ENCODE peak calls at places on chromosomes 4 and X, in eight cellular contexts. One of them, this sample, is unnamed.

GRCh38 chr4:14155803-14156202 is 528.3 kb upstream of the BOD1L1 start:
- DNase-seq in adrenal gland: no peak
- DNase-seq in transverse colon: no peak
- DNase-seq in GM23248: no peak
- DNase-seq in CD8-positive, alpha-beta T cell: no peak
- DNase-seq in neuronal stem cell: no peak
- DNase-seq in small intestine: no peak
- DNase-seq in caudate nucleus: peak; percentile 94
- DNase-seq in this sample: no peak

GRCh38 chr4:85153221-85153620 is 186.7 kb upstream of the WDFY3 start:
- DNase-seq in adrenal gland: no peak
- DNase-seq in transverse colon: no peak
- DNase-seq in GM23248: peak; percentile 4
- DNase-seq in CD8-positive, alpha-beta T cell: no peak
- DNase-seq in neuronal stem cell: no peak
- DNase-seq in small intestine: no peak
- DNase-seq in caudate nucleus: no peak
- DNase-seq in this sample: no peak

GRCh38 chr4:105714932-105715331 is 6.3 kb downstream of the GSTCD start:
- DNase-seq in adrenal gland: no peak
- DNase-seq in transverse colon: no peak
- DNase-seq in GM23248: no peak
- DNase-seq in CD8-positive, alpha-beta T cell: no peak
- DNase-seq in neuronal stem cell: no peak
- DNase-seq in small intestine: no peak
- DNase-seq in caudate nucleus: no peak
- DNase-seq in this sample: no peak

GRCh38 chrX:34562006-34562405 is 95.1 kb downstream of the TMEM47 start:
- DNase-seq in adrenal gland: no peak
- DNase-seq in transverse colon: no peak
- DNase-seq in GM23248: peak; percentile 2
- DNase-seq in CD8-positive, alpha-beta T cell: no peak
- DNase-seq in neuronal stem cell: no peak
- DNase-seq in small intestine: no peak
- DNase-seq in caudate nucleus: no peak
- DNase-seq in this sample: no peak

GRCh38 chr4:74473155-74473811 is 28.3 kb downstream of the AREG start:
- DNase-seq in adrenal gland: no peak
- DNase-seq in transverse colon: no peak
- DNase-seq in GM23248: peak; percentile 85
- DNase-seq in CD8-positive, alpha-beta T cell: no peak
- DNase-seq in neuronal stem cell: no peak
- DNase-seq in small intestine: no peak
- DNase-seq in caudate nucleus: no peak
- DNase-seq in this sample: no peak

GRCh38 chr4:122762520-122762919 is 30.0 kb downstream of the BBS12 start:
- DNase-seq in adrenal gland: no peak
- DNase-seq in transverse colon: no peak
- DNase-seq in GM23248: no peak
- DNase-seq in CD8-positive, alpha-beta T cell: peak; percentile 14
- DNase-seq in neuronal stem cell: no peak
- DNase-seq in small intestine: no peak
- DNase-seq in caudate nucleus: no peak
- DNase-seq in this sample: no peak

GRCh38 chr4:75180790-75181776 is 248.2 kb downstream of the PARM1 start:
- DNase-seq in adrenal gland: no peak
- DNase-seq in transverse colon: peak; percentile 62
- DNase-seq in GM23248: peak; percentile 48
- DNase-seq in CD8-positive, alpha-beta T cell: no peak
- DNase-seq in neuronal stem cell: no peak
- DNase-seq in small intestine: peak; percentile 64
- DNase-seq in caudate nucleus: no peak
- DNase-seq in this sample: peak; percentile 47

GRCh38 chrX:10769696-10770619 is 149.6 kb upstream of the MID1 start:
- DNase-seq in adrenal gland: no peak
- DNase-seq in transverse colon: no peak
- DNase-seq in GM23248: peak; percentile 57
- DNase-seq in CD8-positive, alpha-beta T cell: no peak
- DNase-seq in neuronal stem cell: peak; percentile 33
- DNase-seq in small intestine: peak; percentile 13
- DNase-seq in caudate nucleus: no peak
- DNase-seq in this sample: no peak

GRCh38 chrX:111490683-111491082 is 20.8 kb upstream of the SERTM2 start:
- DNase-seq in adrenal gland: no peak
- DNase-seq in transverse colon: no peak
- DNase-seq in GM23248: no peak
- DNase-seq in CD8-positive, alpha-beta T cell: no peak
- DNase-seq in neuronal stem cell: no peak
- DNase-seq in small intestine: no peak
- DNase-seq in caudate nucleus: no peak
- DNase-seq in this sample: no peak

GRCh38 chrX:7603387-7603786 is 239.6 kb upstream of the VCX start:
- DNase-seq in adrenal gland: no peak
- DNase-seq in transverse colon: no peak
- DNase-seq in GM23248: no peak
- DNase-seq in CD8-positive, alpha-beta T cell: no peak
- DNase-seq in neuronal stem cell: no peak
- DNase-seq in small intestine: no peak
- DNase-seq in caudate nucleus: no peak
- DNase-seq in this sample: no peak

GRCh38 chr4:23717528-23718248 is 172.2 kb downstream of the PPARGC1A start:
- DNase-seq in adrenal gland: no peak
- DNase-seq in transverse colon: peak; percentile 10
- DNase-seq in GM23248: peak; percentile 52
- DNase-seq in CD8-positive, alpha-beta T cell: no peak
- DNase-seq in neuronal stem cell: no peak
- DNase-seq in small intestine: no peak
- DNase-seq in caudate nucleus: no peak
- DNase-seq in this sample: no peak

GRCh38 chrX:105471597-105471996 is 251.1 kb upstream of the TEX13A start:
- DNase-seq in adrenal gland: no peak
- DNase-seq in transverse colon: no peak
- DNase-seq in GM23248: no peak
- DNase-seq in CD8-positive, alpha-beta T cell: no peak
- DNase-seq in neuronal stem cell: no peak
- DNase-seq in small intestine: no peak
- DNase-seq in caudate nucleus: no peak
- DNase-seq in this sample: no peak

GRCh38 chr4:57110635-57111546 is 706 bp upstream of the IGFBP7 start:
- DNase-seq in adrenal gland: no peak
- DNase-seq in transverse colon: peak; percentile 30
- DNase-seq in GM23248: peak; percentile 74
- DNase-seq in CD8-positive, alpha-beta T cell: peak; percentile 21
- DNase-seq in neuronal stem cell: peak; percentile 62
- DNase-seq in small intestine: peak; percentile 36
- DNase-seq in caudate nucleus: no peak
- DNase-seq in this sample: no peak

GRCh38 chrX:70016513-70016912 is 33.2 kb downstream of the AWAT2 start:
- DNase-seq in adrenal gland: no peak
- DNase-seq in transverse colon: no peak
- DNase-seq in GM23248: no peak
- DNase-seq in CD8-positive, alpha-beta T cell: no peak
- DNase-seq in neuronal stem cell: no peak
- DNase-seq in small intestine: no peak
- DNase-seq in caudate nucleus: no peak
- DNase-seq in this sample: no peak

GRCh38 chrX:13123857-13124345 is 79.5 kb upstream of the FAM9C start:
- DNase-seq in adrenal gland: no peak
- DNase-seq in transverse colon: no peak
- DNase-seq in GM23248: peak; percentile 43
- DNase-seq in CD8-positive, alpha-beta T cell: no peak
- DNase-seq in neuronal stem cell: no peak
- DNase-seq in small intestine: peak; percentile 22
- DNase-seq in caudate nucleus: no peak
- DNase-seq in this sample: no peak

GRCh38 chr4:4859010-4859798 is at the start of gene MSX1:
- DNase-seq in adrenal gland: peak; percentile 90
- DNase-seq in transverse colon: peak; percentile 76
- DNase-seq in GM23248: peak; percentile 96
- DNase-seq in CD8-positive, alpha-beta T cell: peak; percentile 25
- DNase-seq in neuronal stem cell: peak; percentile 89
- DNase-seq in small intestine: peak; percentile 65
- DNase-seq in caudate nucleus: peak; percentile 2
- DNase-seq in this sample: peak; percentile 95

GRCh38 chr4:153418114-153418513 is 48.0 kb upstream of the TMEM131L start:
- DNase-seq in adrenal gland: no peak
- DNase-seq in transverse colon: no peak
- DNase-seq in GM23248: no peak
- DNase-seq in CD8-positive, alpha-beta T cell: no peak
- DNase-seq in neuronal stem cell: no peak
- DNase-seq in small intestine: no peak
- DNase-seq in caudate nucleus: no peak
- DNase-seq in this sample: no peak

GRCh38 chr4:113232194-113232593 is 182.7 kb downstream of the ANK2 start:
- DNase-seq in adrenal gland: no peak
- DNase-seq in transverse colon: no peak
- DNase-seq in GM23248: peak; percentile 39
- DNase-seq in CD8-positive, alpha-beta T cell: no peak
- DNase-seq in neuronal stem cell: no peak
- DNase-seq in small intestine: no peak
- DNase-seq in caudate nucleus: no peak
- DNase-seq in this sample: no peak

GRCh38 chrX:45145492-45146215 is 55.0 kb downstream of the DIPK2B start:
- DNase-seq in adrenal gland: no peak
- DNase-seq in transverse colon: no peak
- DNase-seq in GM23248: no peak
- DNase-seq in CD8-positive, alpha-beta T cell: no peak
- DNase-seq in neuronal stem cell: no peak
- DNase-seq in small intestine: no peak
- DNase-seq in caudate nucleus: no peak
- DNase-seq in this sample: no peak

GRCh38 chrX:51834076-51834475 is 59.3 kb upstream of the MAGED1 start:
- DNase-seq in adrenal gland: no peak
- DNase-seq in transverse colon: peak; percentile 11
- DNase-seq in GM23248: no peak
- DNase-seq in CD8-positive, alpha-beta T cell: no peak
- DNase-seq in neuronal stem cell: no peak
- DNase-seq in small intestine: peak; percentile 5
- DNase-seq in caudate nucleus: no peak
- DNase-seq in this sample: no peak

GRCh38 chr4:176885224-176885623 is 92.5 kb upstream of the VEGFC start:
- DNase-seq in adrenal gland: no peak
- DNase-seq in transverse colon: no peak
- DNase-seq in GM23248: peak; percentile 54
- DNase-seq in CD8-positive, alpha-beta T cell: no peak
- DNase-seq in neuronal stem cell: no peak
- DNase-seq in small intestine: no peak
- DNase-seq in caudate nucleus: no peak
- DNase-seq in this sample: no peak

GRCh38 chr4:94226763-94227162 is 19.1 kb downstream of the SMARCAD1 start:
- DNase-seq in adrenal gland: no peak
- DNase-seq in transverse colon: no peak
- DNase-seq in GM23248: no peak
- DNase-seq in CD8-positive, alpha-beta T cell: no peak
- DNase-seq in neuronal stem cell: no peak
- DNase-seq in small intestine: no peak
- DNase-seq in caudate nucleus: no peak
- DNase-seq in this sample: no peak

GRCh38 chr4:94225449-94225848 is 17.8 kb downstream of the SMARCAD1 start:
- DNase-seq in adrenal gland: no peak
- DNase-seq in transverse colon: no peak
- DNase-seq in GM23248: no peak
- DNase-seq in CD8-positive, alpha-beta T cell: no peak
- DNase-seq in neuronal stem cell: no peak
- DNase-seq in small intestine: no peak
- DNase-seq in caudate nucleus: no peak
- DNase-seq in this sample: no peak

GRCh38 chr4:94216394-94216793 is 8.7 kb downstream of the SMARCAD1 start:
- DNase-seq in adrenal gland: no peak
- DNase-seq in transverse colon: no peak
- DNase-seq in GM23248: no peak
- DNase-seq in CD8-positive, alpha-beta T cell: no peak
- DNase-seq in neuronal stem cell: no peak
- DNase-seq in small intestine: no peak
- DNase-seq in caudate nucleus: no peak
- DNase-seq in this sample: no peak

DNA sequence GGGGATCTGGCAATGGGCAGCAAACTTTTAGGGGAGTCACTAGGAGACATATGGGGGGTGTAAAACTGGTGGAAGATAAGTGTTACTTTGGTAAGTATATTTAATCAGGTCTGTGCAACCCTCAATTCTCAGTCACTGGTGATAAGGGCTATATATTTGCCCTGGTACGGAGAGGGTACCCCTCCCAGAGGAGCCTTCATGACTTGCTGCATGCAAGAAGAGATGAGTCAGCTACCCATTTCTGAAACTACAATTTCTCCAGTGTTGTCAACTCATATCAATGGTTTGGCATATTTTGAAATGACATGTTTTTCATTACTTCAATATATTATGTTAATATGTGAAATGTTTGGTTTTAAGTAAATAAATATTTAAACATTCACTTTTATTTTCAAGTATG is 14.3 kb downstream of the SMARCAD1 start:
- DNase-seq in adrenal gland: no peak
- DNase-seq in transverse colon: no peak
- DNase-seq in GM23248: no peak
- DNase-seq in CD8-positive, alpha-beta T cell: no peak
- DNase-seq in neuronal stem cell: no peak
- DNase-seq in small intestine: no peak
- DNase-seq in caudate nucleus: no peak
- DNase-seq in this sample: no peak
- H3K27ac ChIP-seq in adrenal gland: no peak overlapping the region
- H3K27ac ChIP-seq in transverse colon: no peak overlapping the region
- H3K27ac ChIP-seq in GM23248: no peak overlapping the region
- H3K27ac ChIP-seq in CD8-positive, alpha-beta T cell: no peak overlapping the region
- H3K27ac ChIP-seq in neuronal stem cell: no peak overlapping the region
- H3K27ac ChIP-seq in small intestine: no peak overlapping the region
- H3K27ac ChIP-seq in caudate nucleus: no peak overlapping the region
- H3K27ac ChIP-seq in this sample: no peak overlapping the region

GRCh38 chr4:30716671-30717207 is 3.4 kb upstream of the PCDH7 start:
- DNase-seq in adrenal gland: no peak
- DNase-seq in transverse colon: no peak
- DNase-seq in GM23248: peak; percentile 46
- DNase-seq in CD8-positive, alpha-beta T cell: no peak
- DNase-seq in neuronal stem cell: peak; percentile 33
- DNase-seq in small intestine: peak; percentile 51
- DNase-seq in caudate nucleus: no peak
- DNase-seq in this sample: peak; percentile 38
- H3K27ac ChIP-seq in adrenal gland: no peak overlapping the region
- H3K27ac ChIP-seq in transverse colon: peak overlapping the region; percentile 81
- H3K27ac ChIP-seq in GM23248: no peak overlapping the region
- H3K27ac ChIP-seq in CD8-positive, alpha-beta T cell: no peak overlapping the region
- H3K27ac ChIP-seq in neuronal stem cell: peak overlapping the region; percentile 96
- H3K27ac ChIP-seq in small intestine: no peak overlapping the region
- H3K27ac ChIP-seq in caudate nucleus: peak overlapping the region; percentile 76
- H3K27ac ChIP-seq in this sample: no peak overlapping the region

GRCh38 chrX:136115124-136115908 is 32.0 kb upstream of the FHL1 start:
- DNase-seq in adrenal gland: no peak
- DNase-seq in transverse colon: no peak
- DNase-seq in GM23248: peak; percentile 46
- DNase-seq in CD8-positive, alpha-beta T cell: no peak
- DNase-seq in neuronal stem cell: no peak
- DNase-seq in small intestine: no peak
- DNase-seq in caudate nucleus: no peak
- DNase-seq in this sample: no peak
- H3K27ac ChIP-seq in adrenal gland: no peak overlapping the region
- H3K27ac ChIP-seq in transverse colon: peak overlapping the region; percentile 42
- H3K27ac ChIP-seq in GM23248: peak overlapping the region; percentile 21
- H3K27ac ChIP-seq in CD8-positive, alpha-beta T cell: no peak overlapping the region
- H3K27ac ChIP-seq in neuronal stem cell: no peak overlapping the region
- H3K27ac ChIP-seq in small intestine: no peak overlapping the region
- H3K27ac ChIP-seq in caudate nucleus: no peak overlapping the region
- H3K27ac ChIP-seq in this sample: no peak overlapping the region

GRCh38 chr4:6815029-6815836 is 32.7 kb downstream of the KIAA0232 start:
- DNase-seq in adrenal gland: no peak
- DNase-seq in transverse colon: no peak
- DNase-seq in GM23248: no peak
- DNase-seq in CD8-positive, alpha-beta T cell: no peak
- DNase-seq in neuronal stem cell: no peak
- DNase-seq in small intestine: no peak
- DNase-seq in caudate nucleus: no peak
- DNase-seq in this sample: no peak
- H3K27ac ChIP-seq in adrenal gland: no peak overlapping the region
- H3K27ac ChIP-seq in transverse colon: no peak overlapping the region
- H3K27ac ChIP-seq in GM23248: no peak overlapping the region
- H3K27ac ChIP-seq in CD8-positive, alpha-beta T cell: no peak overlapping the region
- H3K27ac ChIP-seq in neuronal stem cell: no peak overlapping the region
- H3K27ac ChIP-seq in small intestine: no peak overlapping the region
- H3K27ac ChIP-seq in caudate nucleus: no peak overlapping the region
- H3K27ac ChIP-seq in this sample: no peak overlapping the region

This sample was measured in aorta.